ENCODE peak calls at places on chromosomes 6 and 20, in eight cellular contexts. K is GM23338, Q is Panc1, X is HCT116, T is A549, C is GM12878, W is SK-N-SH, I is HepG2. P is an unnamed sample.

GRCh38 chr6:125255201-125255600 is 46.6 kb downstream of the HDDC2 start:
- DNase-seq in K (no peak), Q (no peak), X (no peak), T (no peak), C (no peak), W (no peak), I (no peak), P (no peak)

GRCh38 chr20:31473331-31474096 is 1.4 kb downstream of the DEFB124 start:
- DNase-seq in K (no peak), Q (no peak), X (no peak), T (no peak), C (no peak), W (no peak), I (no peak), P (no peak)

GRCh38 chr20:35497320-35497719 is 32.1 kb downstream of the C20orf173 start:
- DNase-seq in K (no peak), Q (no peak), X (no peak), T (no peak), C (no peak), W (no peak), I (no peak), P (no peak)

GRCh38 chr6:124670801-124671200 is 291.4 kb upstream of the RNF217 start:
- DNase-seq in K (no peak), Q (no peak), X (no peak), T (no peak), C (no peak), W (no peak), I (no peak), P (no peak)

GRCh38 chr6:163165922-163166321 is 248.6 kb upstream of the QKI start:
- DNase-seq in K (no peak), Q (no peak), X (no peak), T (no peak), C (no peak), W (peak), I (no peak), P (no peak)

GRCh38 chr20:61419501-61419900 is 167.4 kb downstream of the CDH4 start:
- DNase-seq in K (no peak), Q (no peak), X (no peak), T (no peak), C (no peak), W (no peak), I (no peak), P (no peak)

GRCh38 chr20:44211177-44212039 is 837 bp upstream of the OSER1 start:
- DNase-seq in K (no peak), Q (no peak), X (no peak), T (no peak), C (no peak), W (peak), I (no peak), P (no peak)

GRCh38 chr6:4130357-4130987 is 4.9 kb downstream of the ECI2 start:
- DNase-seq in K (no peak), Q (no peak), X (no peak), T (no peak), C (no peak), W (no peak), I (peak), P (no peak)

GRCh38 chr20:25389381-25389857 is 1.2 kb downstream of the ABHD12 start:
- DNase-seq in K (peak), Q (no peak), X (no peak), T (no peak), C (no peak), W (peak), I (no peak), P (no peak)

GRCh38 chr20:8808180-8808535 is 260.7 kb upstream of the PLCB4 start:
- DNase-seq in K (no peak), Q (no peak), X (no peak), T (no peak), C (no peak), W (no peak), I (no peak), P (no peak)

GRCh38 chr6:85250586-85251216 is 199.2 kb upstream of the NT5E start:
- DNase-seq in K (no peak), Q (no peak), X (no peak), T (no peak), C (no peak), W (no peak), I (peak), P (no peak)

GRCh38 chr6:163572612-163573011 is 158.1 kb downstream of the QKI start:
- DNase-seq in K (peak), Q (no peak), X (no peak), T (peak), C (no peak), W (no peak), I (no peak), P (no peak)

GRCh38 chr6:73515204-73516101 is 5.4 kb downstream of the EEF1A1 start:
- DNase-seq in K (peak), Q (no peak), X (no peak), T (no peak), C (no peak), W (peak), I (peak), P (peak)

DNA sequence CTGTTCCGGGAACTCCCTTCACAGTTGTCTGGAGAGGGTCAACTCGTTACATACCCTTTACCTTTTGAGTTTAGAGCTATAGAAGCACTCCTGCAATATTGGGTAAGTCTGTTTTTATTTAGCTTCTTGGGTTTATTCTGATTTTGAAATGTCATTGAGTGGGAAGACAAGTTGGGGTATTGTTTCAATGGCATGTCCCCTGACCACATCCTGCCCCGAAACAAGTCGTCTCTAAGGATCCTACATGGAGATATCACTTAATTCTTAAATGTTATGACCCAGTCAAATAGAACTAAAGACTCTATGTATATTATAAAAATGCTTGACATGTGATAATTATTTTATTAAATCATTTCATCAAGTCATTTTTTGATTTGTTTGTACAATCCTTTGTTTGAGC is 9.6 kb downstream of the MRS2 start:
- DNase-seq in K (no peak), Q (no peak), X (no peak), T (no peak), C (no peak), W (no peak), I (no peak), P (no peak)
- H3K4me3 ChIP-seq in K (no peak), Q (no peak), X (no peak), T (no peak), C (no peak), W (no peak), I (no peak), P (no peak)

DNA sequence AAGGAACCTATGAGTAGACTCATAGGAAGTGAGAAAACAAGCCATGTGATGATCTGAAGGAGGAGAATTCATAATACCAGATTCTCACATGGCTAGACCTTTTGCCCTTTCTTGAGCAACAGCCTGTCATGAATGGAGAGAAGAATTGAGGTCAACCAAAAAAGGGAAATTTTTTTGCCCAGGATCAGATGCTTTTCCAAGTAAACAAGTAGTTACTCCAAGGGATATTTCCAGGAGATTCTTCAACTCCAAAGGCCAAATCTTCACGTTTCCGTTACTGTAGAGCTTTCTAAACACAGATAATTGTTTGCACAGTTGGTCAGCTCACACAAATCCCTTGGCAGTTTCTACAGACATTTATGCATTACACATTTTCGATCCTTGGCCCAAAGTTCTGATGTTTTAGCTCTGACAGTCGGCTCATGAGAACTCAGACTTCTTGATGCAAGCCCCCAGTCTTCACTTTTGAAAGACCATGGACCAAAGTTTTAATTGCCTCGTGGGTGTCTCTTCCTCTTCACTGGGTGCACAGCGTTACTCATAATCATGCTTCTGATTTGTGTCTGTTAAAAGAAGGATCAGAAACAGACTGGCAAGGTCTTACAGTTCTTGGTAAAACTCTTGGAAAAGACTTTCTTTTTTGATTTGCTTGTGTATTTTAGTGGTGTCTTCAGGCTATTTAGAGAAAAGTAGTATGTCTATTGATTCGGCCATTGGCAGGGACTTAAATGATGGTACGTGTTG is 115.0 kb downstream of the TSHZ2 start:
- DNase-seq in K (no peak), Q (no peak), X (no peak), T (no peak), C (no peak), W (no peak), I (peak), P (no peak)
- H3K27ac ChIP-seq in K (no peak), Q (no peak), X (no peak), T (no peak), C (no peak), W (no peak), I (no peak), P (no peak)

DNA sequence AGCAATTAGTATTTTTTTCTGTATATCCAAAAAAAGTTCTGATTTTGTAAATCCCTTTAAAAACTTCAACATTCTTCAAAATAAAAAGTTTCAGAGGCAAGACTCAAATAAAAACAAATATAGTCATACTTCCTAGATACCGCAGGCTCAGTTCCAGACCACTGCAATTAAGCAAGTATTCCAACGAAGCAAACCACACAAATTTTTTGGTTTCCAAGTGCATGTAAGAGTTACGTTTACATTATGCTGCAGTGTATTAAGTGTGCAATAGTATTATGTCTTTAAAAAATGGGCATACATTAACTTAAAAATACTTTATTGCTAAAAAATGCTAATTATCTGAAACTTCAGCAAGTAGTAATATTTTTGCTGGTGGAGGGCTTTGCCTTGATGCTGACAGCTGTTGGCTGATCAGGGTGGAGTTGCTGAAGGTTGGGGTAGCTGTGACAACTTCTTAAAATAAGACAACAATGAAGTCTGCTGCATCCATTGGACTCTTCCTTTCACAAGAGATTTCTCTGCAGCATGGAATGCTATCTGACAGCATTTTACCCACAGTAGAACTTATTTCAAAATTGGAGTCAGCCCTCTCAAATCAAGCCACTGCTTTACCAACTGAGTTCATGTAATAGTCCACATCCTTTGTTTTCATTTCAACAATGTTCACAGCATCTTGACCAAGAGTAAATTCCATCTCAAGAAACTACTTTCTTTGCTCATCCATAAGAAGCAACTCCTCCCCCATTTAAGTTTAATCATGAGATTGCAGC is 46.0 kb downstream of the PHIP start:
- DNase-seq in K (no peak), Q (no peak), X (no peak), T (no peak), C (no peak), W (no peak), I (no peak), P (no peak)
- TF ChIP-seq REST in K (no peak), Q (no peak), X (no peak), T (no peak), C (no peak), W (no peak), I (no peak), P (no peak)

DNA sequence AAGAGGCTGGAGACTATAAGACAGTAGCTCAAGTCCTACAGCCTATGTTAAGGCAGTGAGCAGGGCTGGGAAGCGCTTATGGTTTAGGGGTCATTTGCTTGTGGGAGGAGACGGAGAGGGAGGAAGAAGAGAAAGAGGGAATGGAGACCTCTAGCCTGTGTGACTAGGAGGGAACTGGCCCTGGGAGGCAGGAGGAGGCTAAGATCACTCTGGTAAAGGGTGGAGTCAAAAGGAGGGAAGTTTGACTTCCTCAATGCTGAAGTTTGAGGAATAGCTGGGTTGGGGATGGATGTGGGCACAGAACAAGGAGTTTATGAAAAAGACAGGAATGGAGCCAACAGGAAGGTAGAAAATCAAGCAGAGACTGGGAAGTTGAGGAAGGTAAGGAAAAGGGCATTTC is 6.4 kb upstream of the BACH2 start:
- DNase-seq in K (no peak), Q (no peak), X (no peak), T (no peak), C (no peak), W (no peak), I (no peak), P (no peak)
- H3K4me3 ChIP-seq in K (no peak), Q (no peak), X (no peak), T (no peak), C (no peak), W (no peak), I (no peak), P (no peak)

GRCh38 chr6:170522565-170523183 is 30.4 kb downstream of the PSMB1 start:
- DNase-seq in K (peak), Q (no peak), X (peak), T (no peak), C (no peak), W (peak), I (no peak), P (no peak)
- H3K27ac ChIP-seq in K (no peak), Q (no peak), X (no peak), T (no peak), C (no peak), W (no peak), I (no peak), P (no peak)

GRCh38 chr20:17854307-17854903 is 114.2 kb downstream of the SNX5 start:
- DNase-seq in K (peak), Q (no peak), X (peak), T (peak), C (no peak), W (peak), I (peak), P (no peak)
- TF ChIP-seq REST in K (no peak), Q (no peak), X (no peak), T (no peak), C (no peak), W (no peak), I (no peak), P (no peak)

GRCh38 chr20:47281376-47281775 is 75.1 kb downstream of the ZMYND8 start:
- DNase-seq in K (no peak), Q (no peak), X (no peak), T (no peak), C (no peak), W (no peak), I (no peak), P (no peak)

GRCh38 chr20:47285189-47285588 is 71.3 kb downstream of the ZMYND8 start:
- DNase-seq in K (no peak), Q (no peak), X (no peak), T (no peak), C (no peak), W (no peak), I (no peak), P (no peak)

GRCh38 chr20:47284373-47284772 is 72.1 kb downstream of the ZMYND8 start:
- DNase-seq in K (no peak), Q (no peak), X (no peak), T (no peak), C (no peak), W (peak), I (no peak), P (no peak)

GRCh38 chr20:47282864-47283263 is 73.6 kb downstream of the ZMYND8 start:
- DNase-seq in K (no peak), Q (no peak), X (no peak), T (no peak), C (no peak), W (no peak), I (no peak), P (no peak)

GRCh38 chr20:47283411-47283810 is 73.1 kb downstream of the ZMYND8 start:
- DNase-seq in K (no peak), Q (no peak), X (no peak), T (no peak), C (no peak), W (no peak), I (no peak), P (no peak)
- H3K4me3 ChIP-seq in K (no peak), Q (no peak), X (no peak), T (no peak), C (no peak), W (no peak), I (no peak), P (no peak)

GRCh38 chr20:36847009-36847709 is 28.8 kb upstream of the TLDC2 start:
- DNase-seq in K (no peak), Q (no peak), X (no peak), T (no peak), C (no peak), W (no peak), I (no peak), P (no peak)

GRCh38 chr20:36849333-36850065 is 26.4 kb upstream of the TLDC2 start:
- DNase-seq in K (no peak), Q (no peak), X (no peak), T (no peak), C (no peak), W (no peak), I (no peak), P (no peak)

GRCh38 chr20:36847710-36848040 is 28.3 kb upstream of the TLDC2 start:
- DNase-seq in K (no peak), Q (no peak), X (no peak), T (no peak), C (no peak), W (no peak), I (no peak), P (no peak)

GRCh38 chr20:36848078-36848660 is 27.8 kb upstream of the TLDC2 start:
- DNase-seq in K (no peak), Q (no peak), X (no peak), T (no peak), C (no peak), W (no peak), I (no peak), P (no peak)

GRCh38 chr20:36848677-36849076 is 27.3 kb upstream of the TLDC2 start:
- DNase-seq in K (no peak), Q (no peak), X (no peak), T (no peak), C (no peak), W (no peak), I (no peak), P (no peak)
- H3K27ac ChIP-seq in K (no peak), Q (no peak), X (no peak), T (peak), C (peak), W (peak), I (no peak), P (no peak)

DNA sequence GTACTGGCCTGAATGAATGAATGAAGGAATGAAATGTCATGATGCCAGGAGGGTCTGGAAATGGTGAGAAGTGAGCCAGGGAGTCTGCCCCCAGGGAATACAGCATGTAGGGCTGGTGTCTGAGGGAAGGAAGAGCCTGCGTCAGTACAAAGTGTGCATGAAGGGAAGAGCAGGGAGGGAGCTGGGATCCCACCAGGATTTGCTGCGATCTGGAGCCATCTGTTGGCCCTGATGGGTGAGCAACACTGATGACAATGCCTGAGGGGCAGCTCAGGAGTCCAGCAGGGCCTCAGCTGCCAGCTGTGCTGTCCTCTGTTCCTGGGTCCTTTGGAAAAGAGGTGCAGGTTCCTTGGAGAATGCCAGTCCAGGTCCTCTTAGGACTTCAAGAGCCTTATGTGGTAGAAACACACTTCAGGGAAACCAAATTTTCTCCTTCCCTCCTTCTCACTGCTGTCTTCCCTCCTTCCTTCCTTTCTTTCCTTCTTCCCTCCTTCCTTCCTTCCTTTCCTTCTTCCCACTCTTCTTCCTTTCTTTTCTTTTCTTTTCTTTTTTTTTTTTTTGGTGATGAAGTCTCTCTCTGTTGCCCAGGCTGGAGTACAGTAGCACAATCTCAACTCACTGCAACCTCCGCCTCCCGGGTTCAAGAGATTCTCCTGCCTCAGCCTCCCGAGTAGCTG is 11.5 kb downstream of the BPI start:
- DNase-seq in K (no peak), Q (no peak), X (no peak), T (no peak), C (no peak), W (peak), I (no peak), P (no peak)
- TF ChIP-seq REST in K (no peak), Q (no peak), X (no peak), T (no peak), C (no peak), W (no peak), I (no peak), P (no peak)

DNA sequence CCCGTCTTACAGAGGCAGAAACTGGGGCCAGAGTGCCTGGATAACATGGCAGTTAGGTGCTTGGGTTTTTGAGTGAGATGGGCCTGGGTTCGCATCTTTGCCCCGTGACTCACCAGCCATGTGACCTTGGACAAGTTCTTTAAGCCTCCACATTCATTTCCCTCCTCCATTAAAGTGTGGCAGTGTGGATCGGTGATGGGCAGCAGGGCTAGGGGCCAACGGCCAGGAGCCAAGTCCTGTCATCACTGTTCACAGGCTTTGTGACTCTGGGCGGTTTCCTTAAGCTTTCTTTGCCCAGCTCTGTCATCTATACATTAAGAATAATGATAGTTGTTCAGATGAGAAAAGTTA is 85.5 kb upstream of the PMEPA1 start:
- DNase-seq in K (no peak), Q (no peak), X (no peak), T (no peak), C (no peak), W (no peak), I (peak), P (no peak)
- H3K4me3 ChIP-seq in K (no peak), Q (no peak), X (no peak), T (no peak), C (no peak), W (no peak), I (no peak), P (no peak)